ENCODE peak calls at places on chromosomes 3 and 15, in ten cellular contexts. T is AG04450; R is EL; V is AG09319; G is NCI-H1930; A is HT1080; M is mammary epithelial cell; N is activated CD8-positive, alpha-beta memory T cell treated with anti-CD3 and anti-CD28 coated beads, Interleukin-2, amount 50 U/mL, for 48 hours; F is GM12891; H is astrocyte of the spinal cord. P is an unnamed sample.

GRCh38 chr3:59558906-59559720 is 509.3 kb upstream of the CFAP20DC start:
- DNase-seq in R (no peak), G (no peak), V (no peak), N (no peak), T (no peak), M (no peak), A (no peak), F (no peak), H (no peak), P (no peak)

GRCh38 chr3:157094751-157095480 is 65.0 kb downstream of the CCNL1 start:
- DNase-seq in M (peak; percentile 11), R (peak; percentile 32), T (no peak), F (no peak), G (no peak), N (no peak), H (no peak), A (peak; percentile 50), V (no peak), P (no peak)

GRCh38 chr15:42194502-42194901 is 13.6 kb downstream of the VPS39 start:
- DNase-seq in M (peak; percentile 26), G (no peak), N (no peak), H (peak; percentile 23), R (peak; percentile 79), A (peak; percentile 36), V (no peak), F (no peak), T (peak; percentile 7), P (no peak)

GRCh38 chr15:74956648-74957300 is at the start of gene RPP25:
- DNase-seq in R (peak; percentile 78), N (peak; percentile 88), T (no peak), G (peak; percentile 79), H (peak; percentile 61), F (peak; percentile 86), M (peak; percentile 58), A (peak; percentile 27), V (no peak), P (peak; percentile 84)

GRCh38 chr3:31219131-31219843 is 313.4 kb upstream of the STT3B start:
- DNase-seq in F (no peak), N (no peak), M (no peak), T (no peak), R (peak; percentile 13), V (no peak), A (no peak), H (peak; percentile 67), G (no peak), P (no peak)

GRCh38 chr3:125137432-125138033 is 75.0 kb downstream of the SLC12A8 start:
- DNase-seq in H (peak; percentile 65), R (peak; percentile 88), A (peak; percentile 77), T (no peak), M (peak; percentile 65), F (no peak), V (no peak), G (no peak), N (no peak), P (no peak)

GRCh38 chr15:25287823-25288222 is 151.0 kb downstream of the UBE3A start:
- DNase-seq in M (no peak), G (no peak), R (no peak), T (no peak), H (no peak), F (no peak), A (no peak), V (no peak), N (no peak), P (no peak)

GRCh38 chr15:74892313-74892712 is 2.5 kb downstream of the MPI start:
- DNase-seq in G (no peak), A (no peak), T (no peak), F (no peak), M (peak; percentile 57), V (no peak), R (no peak), N (no peak), H (no peak), P (no peak)

GRCh38 chr3:52444860-52445793 is at the start of gene SEMA3G:
- DNase-seq in V (no peak), G (no peak), F (peak; percentile 88), H (peak; percentile 35), M (peak; percentile 50), T (no peak), N (peak; percentile 88), R (peak; percentile 27), A (peak; percentile 59), P (peak; percentile 82)

GRCh38 chr3:128466840-128467541 is at the start of gene DNAJB8:
- DNase-seq in R (no peak), G (no peak), H (no peak), N (no peak), F (no peak), M (no peak), A (no peak), T (no peak), V (no peak), P (no peak)

GRCh38 chr3:59127071-59127470 is 77.2 kb upstream of the CFAP20DC start:
- DNase-seq in M (peak; percentile 82), A (peak; percentile 85), R (peak; percentile 61), F (no peak), H (peak; percentile 89), V (no peak), N (no peak), T (peak; percentile 29), G (no peak), P (no peak)

GRCh38 chr3:198071602-198072285 is 111.7 kb downstream of the LMLN start:
- DNase-seq in V (peak; percentile 8), M (peak; percentile 92), R (peak; percentile 89), G (no peak), F (no peak), N (peak; percentile 64), H (peak; percentile 99), T (peak; percentile 66), A (peak; percentile 100), P (no peak)

GRCh38 chr15:34914316-34914715 is 55.2 kb downstream of the AQR start:
- DNase-seq in F (no peak), T (no peak), R (no peak), G (no peak), M (no peak), A (no peak), V (no peak), N (no peak), H (no peak), P (no peak)

GRCh38 chr3:15440891-15441290 is 13.5 kb downstream of the EAF1 start:
- DNase-seq in T (no peak), M (peak; percentile 67), R (no peak), V (no peak), A (peak; percentile 87), F (no peak), N (no peak), G (no peak), H (peak; percentile 27), P (no peak)

GRCh38 chr3:61903931-61904657 is 342.7 kb downstream of the PTPRG start:
- DNase-seq in R (no peak), T (no peak), G (peak; percentile 30), A (peak; percentile 27), F (no peak), V (no peak), H (peak; percentile 64), M (peak; percentile 57), N (no peak), P (no peak)

GRCh38 chr3:128875556-128876120 is 3.8 kb upstream of the ACAD9 start:
- DNase-seq in A (no peak), N (peak; percentile 73), T (no peak), H (no peak), M (no peak), R (no peak), V (no peak), F (no peak), G (peak; percentile 8), P (no peak)

GRCh38 chr15:78075490-78076230 is 1.9 kb downstream of the TBC1D2B start:
- DNase-seq in F (no peak), V (no peak), N (peak; percentile 49), M (peak; percentile 72), T (peak; percentile 73), H (peak; percentile 93), R (peak; percentile 95), A (peak; percentile 84), G (no peak), P (no peak)

P was measured in GM12892.